ENCODE peak calls at places on chromosomes 11 and 22, in four cellular contexts. W is lung microvascular endothelial cell; O is A549; S is effector CD4-positive, alpha-beta T cell. Z is an unnamed sample.
A peak's percentile ranks its signal among the peaks of the same experiment; 100 is the strongest.

GRCh38 chr11:116510166-116510565 is 262.6 kb downstream of the BUD13 start:
- DNase-seq in W (no peak), O (no peak), S (no peak), Z (no peak)

GRCh38 chr11:14189874-14190273 is 169.1 kb downstream of the RRAS2 start:
- DNase-seq in W (no peak), O (no peak), S (no peak), Z (no peak)

GRCh38 chr11:33040862-33041453 is 1.6 kb downstream of the TCP11L1 start:
- DNase-seq in W (no peak), O (no peak), S (no peak), Z (no peak)

GRCh38 chr22:17831527-17832251 is 57.4 kb upstream of the BID start:
- DNase-seq in W (no peak), O (no peak), S (no peak), Z (no peak)

GRCh38 chr11:29606596-29606995 is 410.2 kb downstream of the KCNA4 start:
- DNase-seq in W (no peak), O (no peak), S (no peak), Z (no peak)

GRCh38 chr11:134047586-134047999 is 21.3 kb upstream of the JAM3 start:
- DNase-seq in W (peak; percentile 16), O (no peak), S (no peak), Z (no peak)

GRCh38 chr11:8826145-8826786 is 84.7 kb upstream of the AKIP1 start:
- DNase-seq in W (peak; percentile 72), O (peak; percentile 24), S (no peak), Z (no peak)

GRCh38 chr11:72834905-72835304 is 20.7 kb downstream of the ATG16L2 start:
- DNase-seq in W (peak; percentile 21), O (no peak), S (no peak), Z (no peak)

GRCh38 chr11:73239111-73239521 is 21.0 kb downstream of the P2RY2 start:
- DNase-seq in W (no peak), O (no peak), S (no peak), Z (no peak)

Z was measured in CD8-positive, alpha-beta T cell.